ENCODE peak calls at places on chromosome 22, in ten cellular contexts. H, J, K, C, B, N, Q, T, L and E are unnamed samples.

GRCh38 chr22:36435516-36436415 is 45.7 kb downstream of the TXN2 start:
- DNase-seq in H (peak), J (no peak), K (peak), C (no peak), B (no peak), N (no peak), Q (no peak), T (no peak), L (peak), E (no peak)

GRCh38 chr22:39745789-39746188 is 147.8 kb downstream of the ENTHD1 start:
- DNase-seq in H (no peak), J (no peak), K (no peak), C (no peak), B (no peak), N (no peak), Q (no peak), T (no peak), L (no peak), E (no peak)

GRCh38 chr22:23878219-23878618 is 16.0 kb upstream of the MIF start:
- DNase-seq in H (peak), J (no peak), K (no peak), C (no peak), B (no peak), N (no peak), Q (no peak), T (no peak), L (no peak), E (no peak)

GRCh38 chr22:49705631-49706352 is 121.9 kb downstream of the BRD1 start:
- DNase-seq in H (no peak), J (no peak), K (no peak), C (no peak), B (no peak), N (no peak), Q (no peak), T (no peak), L (no peak), E (no peak)

GRCh38 chr22:46744581-46744980 is 6.5 kb upstream of the CERK start:
- DNase-seq in H (no peak), J (no peak), K (no peak), C (peak), B (no peak), N (no peak), Q (no peak), T (no peak), L (no peak), E (no peak)

GRCh38 chr22:44538071-44538470 is 40.0 kb upstream of the RTL6 start:
- DNase-seq in H (peak), J (no peak), K (no peak), C (peak), B (no peak), N (no peak), Q (no peak), T (no peak), L (no peak), E (peak)

GRCh38 chr22:46068908-46069481 is 81.3 kb upstream of the PPARA start:
- DNase-seq in H (no peak), J (no peak), K (peak), C (no peak), B (no peak), N (no peak), Q (no peak), T (no peak), L (no peak), E (no peak)

GRCh38 chr22:27628891-27629631 is 172.5 kb downstream of the MN1 start:
- DNase-seq in H (peak), J (no peak), K (no peak), C (no peak), B (no peak), N (no peak), Q (no peak), T (no peak), L (no peak), E (peak)

GRCh38 chr22:31046591-31047226 is 34.4 kb upstream of the SMTN start:
- DNase-seq in H (peak), J (no peak), K (peak), C (no peak), B (no peak), N (no peak), Q (peak), T (no peak), L (no peak), E (no peak)

GRCh38 chr22:39135092-39135896 is 17.2 kb downstream of the CBX7 start:
- DNase-seq in H (peak), J (no peak), K (no peak), C (no peak), B (peak), N (no peak), Q (no peak), T (no peak), L (no peak), E (no peak)

GRCh38 chr22:29266564-29267461 is 968 bp downstream of the RHBDD3 start:
- DNase-seq in H (peak), J (no peak), K (no peak), C (no peak), B (no peak), N (no peak), Q (no peak), T (no peak), L (no peak), E (no peak)

GRCh38 chr22:23119492-23120414 is 22.0 kb downstream of the RSPH14 start:
- DNase-seq in H (no peak), J (no peak), K (no peak), C (no peak), B (no peak), N (no peak), Q (no peak), T (no peak), L (peak), E (no peak)

GRCh38 chr22:48944433-48944755 is 883.3 kb downstream of the BRD1 start:
- DNase-seq in H (no peak), J (no peak), K (no peak), C (no peak), B (no peak), N (no peak), Q (no peak), T (no peak), L (no peak), E (no peak)

GRCh38 chr22:46370584-46371373 is 35.3 kb downstream of the TRMU start:
- DNase-seq in H (peak), J (no peak), K (no peak), C (no peak), B (no peak), N (no peak), Q (no peak), T (no peak), L (no peak), E (no peak)

GRCh38 chr22:32752868-32753520 is 48.5 kb upstream of the TIMP3 start:
- DNase-seq in H (peak), J (no peak), K (no peak), C (no peak), B (no peak), N (no peak), Q (no peak), T (no peak), L (no peak), E (no peak)